ENCODE peak calls at places on chromosomes 5 and 9, in seven cellular contexts. C is transverse colon, Y is GM12878, N is body of pancreas, A is heart left ventricle, O is ovary, J is upper lobe of left lung. H is an unnamed sample.
A peak's percentile ranks its signal among the peaks of the same experiment; 100 is the strongest.

GRCh38 chr5:145708169-145708568 is 127.0 kb downstream of the PRELID2 start:
- DNase-seq in O (no peak), N (no peak), C (no peak), Y (no peak), J (no peak), A (no peak), H (no peak)

GRCh38 chr9:119365291-119366027 is 3.8 kb downstream of the BRINP1 start:
- DNase-seq in O (no peak), Y (no peak), J (no peak), N (no peak), A (no peak), C (no peak), H (no peak)

GRCh38 chr5:34656001-34656699 is at the start of gene RAI14:
- DNase-seq in O (peak; percentile 88), N (peak; percentile 85), Y (no peak), J (peak; percentile 91), C (peak; percentile 73), A (peak; percentile 82), H (peak; percentile 96)

GRCh38 chr5:128271859-128272446 is 188.4 kb downstream of the SLC12A2 start:
- DNase-seq in O (no peak), N (no peak), J (no peak), C (no peak), A (peak; percentile 29), Y (no peak), H (no peak)

GRCh38 chr9:21096901-21097255 is 19.1 kb upstream of the IFNB1 start:
- DNase-seq in C (no peak), J (no peak), Y (no peak), N (no peak), O (no peak), A (no peak), H (no peak)

GRCh38 chr9:98796364-98797101 is at the start of gene ANKS6:
- DNase-seq in N (peak; percentile 80), Y (no peak), O (peak; percentile 91), A (peak; percentile 84), C (peak; percentile 89), J (peak; percentile 81), H (no peak)

GRCh38 chr9:91847576-91847975 is 102.5 kb downstream of the ROR2 start:
- DNase-seq in Y (no peak), A (no peak), O (peak; percentile 70), C (no peak), N (peak; percentile 15), J (no peak), H (no peak)

GRCh38 chr9:136225748-136226679 is 19.6 kb downstream of the QSOX2 start:
- DNase-seq in Y (peak; percentile 31), C (peak; percentile 72), N (peak; percentile 73), A (peak; percentile 46), J (peak; percentile 43), O (peak; percentile 56), H (no peak)

GRCh38 chr5:174737335-174737734 is 13.0 kb downstream of the MSX2 start:
- DNase-seq in A (no peak), Y (no peak), C (no peak), N (no peak), J (no peak), O (no peak), H (no peak)

GRCh38 chr5:107538331-107539162 is 132.2 kb downstream of the EFNA5 start:
- DNase-seq in C (no peak), O (no peak), N (no peak), A (no peak), J (no peak), Y (no peak), H (no peak)

GRCh38 chr5:179334017-179334765 is 11.1 kb downstream of the ADAMTS2 start:
- DNase-seq in A (no peak), C (no peak), J (no peak), N (no peak), O (no peak), Y (no peak), H (no peak)

GRCh38 chr5:41869150-41869738 is 981 bp downstream of the OXCT1 start:
- DNase-seq in J (no peak), C (peak; percentile 11), N (peak; percentile 8), O (peak; percentile 85), A (peak; percentile 89), Y (no peak), H (no peak)

GRCh38 chr5:114237766-114238165 is 124.1 kb upstream of the KCNN2 start:
- DNase-seq in J (no peak), C (no peak), N (no peak), Y (no peak), O (no peak), A (no peak), H (no peak)

GRCh38 chr5:95779611-95780010 is 42.9 kb downstream of the GLRX start:
- DNase-seq in Y (no peak), O (no peak), C (no peak), J (no peak), A (no peak), N (no peak), H (no peak)

GRCh38 chr9:137305788-137306545 is 3.9 kb upstream of the NRARP start:
- DNase-seq in N (peak; percentile 47), J (no peak), C (no peak), A (peak; percentile 40), Y (no peak), O (peak; percentile 50), H (no peak)

GRCh38 chr9:4145482-4145881 is 154.4 kb downstream of the GLIS3 start:
- DNase-seq in A (no peak), Y (no peak), O (no peak), N (no peak), C (no peak), J (no peak), H (no peak)

GRCh38 chr9:115986508-115986907 is 167.1 kb upstream of the PAPPA start:
- DNase-seq in O (no peak), C (no peak), A (no peak), N (no peak), J (no peak), Y (no peak), H (no peak)

GRCh38 chr9:125649826-125650225 is 57.2 kb downstream of the MAPKAP1 start:
- DNase-seq in A (no peak), Y (no peak), N (no peak), C (no peak), O (no peak), J (no peak), H (no peak)

GRCh38 chr5:173498871-173499470 is 117.5 kb downstream of the BOD1 start:
- DNase-seq in N (no peak), J (no peak), C (no peak), A (no peak), Y (no peak), O (peak; percentile 73), H (no peak)
- H3K4me3 ChIP-seq in N (no peak overlapping the region), J (no peak overlapping the region), C (no peak overlapping the region), A (no peak overlapping the region), Y (no peak overlapping the region), O (no peak overlapping the region), H (no peak overlapping the region)

GRCh38 chr5:74199005-74199404 is 441.5 kb downstream of the ENC1 start:
- DNase-seq in J (no peak), O (no peak), N (no peak), C (no peak), A (no peak), Y (no peak), H (no peak)
- TF ChIP-seq CTCF in J (no peak), O (no peak), N (no peak), C (no peak), A (no peak), Y (no peak), H (no peak)

GRCh38 chr5:67478337-67478736 is 281.7 kb upstream of the CD180 start:
- DNase-seq in A (no peak), O (no peak), C (no peak), N (no peak), Y (no peak), J (no peak), H (no peak)

GRCh38 chr5:67476531-67476930 is 279.9 kb upstream of the CD180 start:
- DNase-seq in C (no peak), A (no peak), O (no peak), N (no peak), Y (no peak), J (no peak), H (no peak)

GRCh38 chr5:67476995-67477394 is 280.4 kb upstream of the CD180 start:
- DNase-seq in A (no peak), C (no peak), O (no peak), Y (no peak), J (no peak), N (no peak), H (no peak)

GRCh38 chr5:67475489-67475888 is 278.9 kb upstream of the CD180 start:
- DNase-seq in A (no peak), O (no peak), N (no peak), C (no peak), J (no peak), Y (no peak), H (no peak)

DNA sequence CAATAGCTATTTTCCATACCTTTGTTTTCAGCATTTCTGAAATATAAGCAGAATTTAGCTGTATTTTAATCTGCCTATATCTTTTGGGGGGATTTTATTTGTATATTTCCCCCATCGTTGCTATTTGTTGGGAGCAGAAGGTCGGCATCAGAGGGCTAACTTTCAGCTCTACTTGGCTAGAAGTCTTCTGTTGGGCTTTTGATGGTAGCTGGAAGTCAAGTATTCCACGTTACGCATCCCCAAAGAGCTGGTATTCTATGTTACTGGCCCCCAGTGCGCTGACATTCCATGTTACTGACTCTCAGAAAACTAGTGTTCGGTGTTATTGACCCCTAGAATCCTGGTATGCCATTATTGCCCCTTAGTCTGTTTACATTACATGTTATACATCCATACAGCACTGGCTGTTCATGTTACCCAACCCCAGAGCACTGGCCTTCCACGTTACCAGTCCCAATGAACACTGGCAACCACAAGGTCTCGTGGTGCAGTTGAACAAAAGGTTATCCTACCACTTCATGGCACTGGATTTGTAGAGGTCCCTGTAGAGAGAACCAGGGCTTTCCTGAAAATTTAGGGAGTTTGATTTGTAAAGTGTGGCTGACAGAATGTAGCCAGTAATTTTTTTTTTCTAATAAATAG is 278.1 kb upstream of the CD180 start:
- DNase-seq in Y (no peak), O (no peak), N (no peak), C (no peak), A (no peak), J (no peak), H (no peak)
- TF ChIP-seq POLR2A in Y (no peak), O (no peak), N (no peak), C (no peak), A (no peak), J (no peak), H (no peak)

DNA sequence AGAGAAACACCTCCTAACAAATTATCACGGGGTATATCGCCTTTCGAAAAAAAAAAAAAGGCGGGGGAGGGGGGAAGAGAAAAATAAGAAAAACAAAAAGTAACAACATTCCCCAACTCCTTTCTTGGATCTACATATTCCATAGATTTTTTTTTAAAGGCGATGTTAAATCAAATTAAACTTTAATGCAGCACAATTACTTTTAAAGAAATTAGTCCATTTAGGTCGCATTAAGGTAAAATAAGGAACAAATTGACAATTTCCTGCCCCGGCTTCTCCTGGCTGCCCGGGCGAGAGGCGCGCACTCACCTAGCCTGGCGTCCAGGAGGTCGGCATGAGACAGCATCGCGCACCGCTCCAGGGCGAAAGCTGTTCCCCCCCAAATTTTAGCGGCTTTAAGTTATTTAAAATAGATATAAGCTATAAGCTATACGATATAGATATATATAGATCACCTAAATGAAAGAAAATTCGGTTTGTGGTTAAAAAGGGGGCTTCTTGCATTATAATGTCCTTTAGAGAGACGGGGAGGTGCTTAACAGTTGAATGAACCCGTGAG is at the start of gene OTP:
- DNase-seq in A (no peak), O (no peak), N (no peak), Y (no peak), C (no peak), J (no peak), H (no peak)
- H3K4me3 ChIP-seq in A (no peak within 1 kb of the TSS), O (no peak within 1 kb of the TSS), N (no peak within 1 kb of the TSS), Y (no peak within 1 kb of the TSS), C (no peak within 1 kb of the TSS), J (no peak within 1 kb of the TSS), H (no peak within 1 kb of the TSS)